ENCODE peak calls at places on chromosome 9, in ten cellular contexts. G is fibroblast of pulmonary artery; F is mammary epithelial cell; P is stimulated activated CD4-positive, alpha-beta T cell treated with anti-CD3 and anti-CD28 coated beads, Interleukin-2, amount 100 ng/mL, for 48 hours; O is keratinocyte; T is left lung; K is NCI-H2029; X is CD4-positive, CD25-positive, alpha-beta regulatory T cell; B is SHP77; Z is RWPE1. R is an unnamed sample.

GRCh38 chr9:5922192-5922591 is 31.5 kb downstream of the MLANA start:
- DNase-seq in G (no peak), F (no peak), P (no peak), O (no peak), T (no peak), K (no peak), X (no peak), B (no peak), Z (no peak), R (no peak)

GRCh38 chr9:132988244-132989013 is 9.9 kb downstream of the GFI1B start:
- DNase-seq in G (no peak), F (no peak), P (no peak), O (no peak), T (no peak), K (no peak), X (no peak), B (no peak), Z (no peak), R (no peak)

GRCh38 chr9:33117816-33118215 is 41.3 kb upstream of the SMU1 start:
- DNase-seq in G (no peak), F (no peak), P (no peak), O (no peak), T (no peak), K (no peak), X (no peak), B (no peak), Z (no peak), R (no peak)

GRCh38 chr9:75238311-75238976 is 150.1 kb downstream of the OSTF1 start:
- DNase-seq in G (peak), F (peak), P (peak), O (no peak), T (peak), K (peak), X (peak), B (peak), Z (peak), R (peak)

GRCh38 chr9:13744233-13744954 is 464.9 kb upstream of the MPDZ start:
- DNase-seq in G (no peak), F (no peak), P (no peak), O (no peak), T (no peak), K (no peak), X (no peak), B (no peak), Z (no peak), R (no peak)

GRCh38 chr9:133029994-133030316 is 842 bp upstream of the GTF3C5 start:
- DNase-seq in G (no peak), F (no peak), P (no peak), O (no peak), T (no peak), K (no peak), X (no peak), B (no peak), Z (no peak), R (no peak)

GRCh38 chr9:10252174-10252573 is 360.6 kb downstream of the PTPRD start:
- DNase-seq in G (no peak), F (no peak), P (no peak), O (no peak), T (no peak), K (no peak), X (no peak), B (no peak), Z (no peak), R (no peak)

GRCh38 chr9:110259566-110259965 is 3.3 kb upstream of the TXN start:
- DNase-seq in G (no peak), F (no peak), P (no peak), O (no peak), T (no peak), K (no peak), X (no peak), B (no peak), Z (no peak), R (no peak)

GRCh38 chr9:123710299-123710698 is 219.6 kb downstream of the DENND1A start:
- DNase-seq in G (peak), F (peak), P (no peak), O (no peak), T (no peak), K (no peak), X (no peak), B (no peak), Z (peak), R (peak)

GRCh38 chr9:69871143-69871834 is 50.7 kb downstream of the CFAP95 start:
- DNase-seq in G (no peak), F (no peak), P (no peak), O (no peak), T (no peak), K (no peak), X (no peak), B (no peak), Z (no peak), R (no peak)

GRCh38 chr9:127979333-127980055 is 1.3 kb downstream of the EEIG1 start:
- DNase-seq in G (peak), F (peak), P (no peak), O (no peak), T (no peak), K (peak), X (no peak), B (no peak), Z (no peak), R (peak)

GRCh38 chr9:99051353-99051752 is 53.6 kb upstream of the TGFBR1 start:
- DNase-seq in G (no peak), F (no peak), P (no peak), O (no peak), T (no peak), K (peak), X (no peak), B (no peak), Z (no peak), R (no peak)

GRCh38 chr9:129253820-129254381 is 75.8 kb upstream of the IER5L start:
- DNase-seq in G (peak), F (no peak), P (no peak), O (no peak), T (peak), K (no peak), X (no peak), B (no peak), Z (no peak), R (peak)

GRCh38 chr9:98326402-98327248 is 71.2 kb upstream of the TBC1D2 start:
- DNase-seq in G (peak), F (no peak), P (no peak), O (no peak), T (no peak), K (no peak), X (no peak), B (no peak), Z (no peak), R (peak)

GRCh38 chr9:37262410-37262809 is 142.0 kb downstream of the ZCCHC7 start:
- DNase-seq in G (peak), F (peak), P (no peak), O (no peak), T (no peak), K (no peak), X (no peak), B (no peak), Z (no peak), R (peak)

GRCh38 chr9:22683393-22684075 is 236.9 kb downstream of the DMRTA1 start:
- DNase-seq in G (no peak), F (peak), P (no peak), O (no peak), T (no peak), K (peak), X (no peak), B (no peak), Z (peak), R (peak)

GRCh38 chr9:96417610-96418073 is 528 bp downstream of the ZNF367 start:
- DNase-seq in G (no peak), F (no peak), P (peak), O (no peak), T (no peak), K (no peak), X (no peak), B (no peak), Z (no peak), R (no peak)

GRCh38 chr9:76766126-76766525 is 1.9 kb downstream of the PCA3 start:
- DNase-seq in G (no peak), F (no peak), P (no peak), O (no peak), T (no peak), K (no peak), X (no peak), B (no peak), Z (no peak), R (no peak)

GRCh38 chr9:125119643-125120286 is 23.6 kb downstream of the SCAI start:
- DNase-seq in G (no peak), F (no peak), P (no peak), O (no peak), T (no peak), K (no peak), X (peak), B (no peak), Z (no peak), R (peak)

GRCh38 chr9:100573655-100574260 is 4.1 kb upstream of the CAVIN4 start:
- DNase-seq in G (no peak), F (peak), P (no peak), O (no peak), T (no peak), K (no peak), X (no peak), B (no peak), Z (peak), R (no peak)

GRCh38 chr9:127503947-127504886 is 52.9 kb downstream of the LRSAM1 start:
- DNase-seq in G (peak), F (peak), P (peak), O (no peak), T (peak), K (peak), X (peak), B (peak), Z (peak), R (peak)

GRCh38 chr9:83491995-83492394 is 46.2 kb downstream of the FRMD3 start:
- DNase-seq in G (no peak), F (no peak), P (no peak), O (no peak), T (no peak), K (no peak), X (no peak), B (no peak), Z (no peak), R (no peak)

GRCh38 chr9:90927496-90927895 is 125.9 kb downstream of the SYK start:
- DNase-seq in G (no peak), F (peak), P (no peak), O (no peak), T (no peak), K (no peak), X (no peak), B (no peak), Z (no peak), R (no peak)

GRCh38 chr9:128987800-128988199 is 40.3 kb downstream of the NUP188 start:
- DNase-seq in G (peak), F (peak), P (no peak), O (peak), T (no peak), K (no peak), X (no peak), B (no peak), Z (no peak), R (peak)

GRCh38 chr9:131395027-131395744 is 1.3 kb downstream of the PRRC2B start:
- DNase-seq in G (no peak), F (peak), P (peak), O (no peak), T (peak), K (peak), X (peak), B (no peak), Z (peak), R (peak)

GRCh38 chr9:126328415-126328814 is 1.8 kb downstream of the MVB12B start:
- DNase-seq in G (no peak), F (no peak), P (no peak), O (no peak), T (no peak), K (no peak), X (no peak), B (no peak), Z (no peak), R (no peak)

R was measured in fibroblast of villous mesenchyme.